ENCODE peak calls at places on chromosome 11, in seven cellular contexts. U is NT2/D1; V is small intestine; G is kidney glomerular epithelial cell; E is HuH-7; W is stimulated activated CD8-positive, alpha-beta memory T cell treated with anti-CD3 and anti-CD28 coated beads, Interleukin-4, amount 100 ng/mL, for 1 hour; K is hepatocyte. X is an unnamed sample.

GRCh38 chr11:47672283-47672730 is 29.9 kb upstream of the MTCH2 start:
- DNase-seq in G (no peak), U (no peak), E (no peak), V (no peak), K (no peak), W (no peak), X (no peak)

GRCh38 chr11:7683571-7683970 is 10.3 kb upstream of the CYB5R2 start:
- DNase-seq in W (no peak), V (no peak), U (no peak), K (no peak), G (no peak), E (no peak), X (no peak)

GRCh38 chr11:113668255-113668654 is 37.9 kb downstream of the TMPRSS5 start:
- DNase-seq in V (no peak), K (no peak), U (no peak), E (no peak), W (no peak), G (peak; percentile 20), X (no peak)

GRCh38 chr11:64694821-64695365 is 28.1 kb downstream of the NRXN2 start:
- DNase-seq in G (peak; percentile 18), E (no peak), U (peak; percentile 71), V (no peak), K (no peak), W (no peak), X (no peak)

GRCh38 chr11:33376331-33377099 is 119.3 kb downstream of the HIPK3 start:
- DNase-seq in K (peak; percentile 38), W (no peak), G (no peak), U (no peak), V (no peak), E (no peak), X (peak; percentile 45)

GRCh38 chr11:120883404-120884135 is 140.3 kb upstream of the TBCEL start:
- DNase-seq in U (no peak), W (no peak), K (no peak), E (no peak), G (no peak), V (no peak), X (no peak)

GRCh38 chr11:85123752-85124231 is 503.4 kb downstream of the DLG2 start:
- DNase-seq in K (peak; percentile 11), G (peak; percentile 18), V (no peak), E (no peak), U (no peak), W (no peak), X (no peak)

GRCh38 chr11:61054513-61054912 is 47.8 kb upstream of the CD5 start:
- DNase-seq in K (no peak), G (no peak), E (no peak), V (no peak), U (no peak), W (no peak), X (no peak)

GRCh38 chr11:133072366-133072765 is 459.9 kb downstream of the OPCML start:
- DNase-seq in K (no peak), E (no peak), W (no peak), U (no peak), V (no peak), G (no peak), X (no peak)

GRCh38 chr11:13140873-13141655 is 131.9 kb downstream of the RASSF10 start:
- DNase-seq in U (no peak), K (no peak), E (no peak), G (peak; percentile 79), W (no peak), V (no peak), X (no peak)

GRCh38 chr11:27388869-27389268 is 25.9 kb upstream of the CCDC34 start:
- DNase-seq in W (no peak), G (peak; percentile 34), V (peak; percentile 88), E (no peak), K (no peak), U (no peak), X (no peak)

GRCh38 chr11:20873054-20873453 is 203.7 kb downstream of the NELL1 start:
- DNase-seq in G (peak; percentile 2), K (peak; percentile 73), V (peak; percentile 18), U (peak; percentile 56), W (no peak), E (peak; percentile 33), X (peak; percentile 46)

GRCh38 chr11:114291381-114291780 is 4.8 kb upstream of the NNMT start:
- DNase-seq in U (no peak), W (no peak), G (no peak), V (no peak), K (no peak), E (no peak), X (no peak)

GRCh38 chr11:77654770-77655434 is 17.3 kb upstream of the CLNS1A start:
- DNase-seq in K (no peak), V (no peak), W (no peak), G (no peak), E (no peak), U (no peak), X (no peak)

GRCh38 chr11:17750013-17750816 is 15.6 kb downstream of the KCNC1 start:
- DNase-seq in G (no peak), U (no peak), K (no peak), E (no peak), W (no peak), V (no peak), X (no peak)